ENCODE peak calls at places on chromosomes 13 and 19, in four cellular contexts. One of them, this sample, is unnamed.

GRCh38 chr13:48901786-48902185 is 73.9 kb upstream of the FNDC3A start:
- DNase-seq in stimulated activated CD8-positive, alpha-beta memory T cell treated with anti-CD3 and anti-CD28 coated beads, Interleukin-7, amount 100 ng/mL, for 1 hour: no peak
- DNase-seq in uterus: no peak
- DNase-seq in CD4-positive, CD25-positive, alpha-beta regulatory T cell: no peak
- DNase-seq in this sample: no peak

GRCh38 chr13:38415233-38415632 is 65.6 kb downstream of the UFM1 start:
- DNase-seq in uterus: no peak
- DNase-seq in CD4-positive, CD25-positive, alpha-beta regulatory T cell: no peak
- DNase-seq in stimulated activated CD8-positive, alpha-beta memory T cell treated with anti-CD3 and anti-CD28 coated beads, Interleukin-7, amount 100 ng/mL, for 1 hour: no peak
- DNase-seq in this sample: peak; percentile 83

GRCh38 chr19:17455711-17456123 is 5.0 kb downstream of the NXNL1 start:
- DNase-seq in CD4-positive, CD25-positive, alpha-beta regulatory T cell: no peak
- DNase-seq in uterus: no peak
- DNase-seq in stimulated activated CD8-positive, alpha-beta memory T cell treated with anti-CD3 and anti-CD28 coated beads, Interleukin-7, amount 100 ng/mL, for 1 hour: no peak
- DNase-seq in this sample: no peak

GRCh38 chr13:99031725-99032298 is 53.9 kb upstream of the DOCK9 start:
- DNase-seq in uterus: no peak
- DNase-seq in CD4-positive, CD25-positive, alpha-beta regulatory T cell: no peak
- DNase-seq in stimulated activated CD8-positive, alpha-beta memory T cell treated with anti-CD3 and anti-CD28 coated beads, Interleukin-7, amount 100 ng/mL, for 1 hour: no peak
- DNase-seq in this sample: no peak

GRCh38 chr19:6070179-6071102 is 39.9 kb downstream of the RFX2 start:
- DNase-seq in CD4-positive, CD25-positive, alpha-beta regulatory T cell: no peak
- DNase-seq in uterus: no peak
- DNase-seq in stimulated activated CD8-positive, alpha-beta memory T cell treated with anti-CD3 and anti-CD28 coated beads, Interleukin-7, amount 100 ng/mL, for 1 hour: no peak
- DNase-seq in this sample: no peak

GRCh38 chr13:109974354-109974753 is 188.0 kb upstream of the IRS2 start:
- DNase-seq in uterus: no peak
- DNase-seq in CD4-positive, CD25-positive, alpha-beta regulatory T cell: no peak
- DNase-seq in stimulated activated CD8-positive, alpha-beta memory T cell treated with anti-CD3 and anti-CD28 coated beads, Interleukin-7, amount 100 ng/mL, for 1 hour: no peak
- DNase-seq in this sample: no peak

GRCh38 chr19:39352549-39353285 is 10.5 kb downstream of the SAMD4B start:
- DNase-seq in stimulated activated CD8-positive, alpha-beta memory T cell treated with anti-CD3 and anti-CD28 coated beads, Interleukin-7, amount 100 ng/mL, for 1 hour: no peak
- DNase-seq in uterus: no peak
- DNase-seq in CD4-positive, CD25-positive, alpha-beta regulatory T cell: no peak
- DNase-seq in this sample: no peak

GRCh38 chr13:38394777-38395504 is 45.3 kb downstream of the UFM1 start:
- DNase-seq in CD4-positive, CD25-positive, alpha-beta regulatory T cell: no peak
- DNase-seq in uterus: no peak
- DNase-seq in stimulated activated CD8-positive, alpha-beta memory T cell treated with anti-CD3 and anti-CD28 coated beads, Interleukin-7, amount 100 ng/mL, for 1 hour: no peak
- DNase-seq in this sample: no peak

GRCh38 chr13:52615817-52616216 is 26.4 kb upstream of the HNRNPA1L2 start:
- DNase-seq in CD4-positive, CD25-positive, alpha-beta regulatory T cell: no peak
- DNase-seq in stimulated activated CD8-positive, alpha-beta memory T cell treated with anti-CD3 and anti-CD28 coated beads, Interleukin-7, amount 100 ng/mL, for 1 hour: no peak
- DNase-seq in uterus: no peak
- DNase-seq in this sample: peak; percentile 28

GRCh38 chr13:81283062-81283461 is 942.1 kb upstream of the SPRY2 start:
- DNase-seq in stimulated activated CD8-positive, alpha-beta memory T cell treated with anti-CD3 and anti-CD28 coated beads, Interleukin-7, amount 100 ng/mL, for 1 hour: no peak
- DNase-seq in uterus: no peak
- DNase-seq in CD4-positive, CD25-positive, alpha-beta regulatory T cell: no peak
- DNase-seq in this sample: no peak

GRCh38 chr13:30551194-30551593 is 66.5 kb upstream of the USPL1 start:
- DNase-seq in uterus: no peak
- DNase-seq in CD4-positive, CD25-positive, alpha-beta regulatory T cell: no peak
- DNase-seq in stimulated activated CD8-positive, alpha-beta memory T cell treated with anti-CD3 and anti-CD28 coated beads, Interleukin-7, amount 100 ng/mL, for 1 hour: no peak
- DNase-seq in this sample: peak; percentile 56

GRCh38 chr19:49512970-49513745 is 697 bp downstream of the FCGRT start:
- DNase-seq in uterus: peak; percentile 72
- DNase-seq in stimulated activated CD8-positive, alpha-beta memory T cell treated with anti-CD3 and anti-CD28 coated beads, Interleukin-7, amount 100 ng/mL, for 1 hour: no peak
- DNase-seq in CD4-positive, CD25-positive, alpha-beta regulatory T cell: no peak
- DNase-seq in this sample: no peak

GRCh38 chr19:12333162-12334159 is at the start of gene ZNF563:
- DNase-seq in CD4-positive, CD25-positive, alpha-beta regulatory T cell: peak; percentile 88
- DNase-seq in stimulated activated CD8-positive, alpha-beta memory T cell treated with anti-CD3 and anti-CD28 coated beads, Interleukin-7, amount 100 ng/mL, for 1 hour: peak; percentile 95
- DNase-seq in uterus: peak; percentile 98
- DNase-seq in this sample: peak; percentile 98

GRCh38 chr13:45658586-45659235 is 43.2 kb upstream of the ERICH6B start:
- DNase-seq in CD4-positive, CD25-positive, alpha-beta regulatory T cell: no peak
- DNase-seq in uterus: no peak
- DNase-seq in stimulated activated CD8-positive, alpha-beta memory T cell treated with anti-CD3 and anti-CD28 coated beads, Interleukin-7, amount 100 ng/mL, for 1 hour: no peak
- DNase-seq in this sample: no peak

GRCh38 chr13:94711561-94712286 is 621 bp downstream of the SOX21 start:
- DNase-seq in stimulated activated CD8-positive, alpha-beta memory T cell treated with anti-CD3 and anti-CD28 coated beads, Interleukin-7, amount 100 ng/mL, for 1 hour: no peak
- DNase-seq in uterus: no peak
- DNase-seq in CD4-positive, CD25-positive, alpha-beta regulatory T cell: no peak
- DNase-seq in this sample: no peak

GRCh38 chr19:33496496-33496895 is 25.1 kb downstream of the PEPD start:
- DNase-seq in CD4-positive, CD25-positive, alpha-beta regulatory T cell: no peak
- DNase-seq in stimulated activated CD8-positive, alpha-beta memory T cell treated with anti-CD3 and anti-CD28 coated beads, Interleukin-7, amount 100 ng/mL, for 1 hour: no peak
- DNase-seq in uterus: no peak
- DNase-seq in this sample: no peak